ENCODE peak calls at places on chromosomes 2 and 18, in seven cellular contexts. G is PC-9, S is brain microvascular endothelial cell, H is MM.1S, V is DND-41, D is fibroblast of villous mesenchyme, I is PC-3. Z is an unnamed sample.

GRCh38 chr2:47488870-47489584 is 86.1 kb downstream of the MSH2 start:
- DNase-seq in G (peak), S (peak), H (no peak), V (peak), D (peak), I (peak), Z (no peak)

GRCh38 chr18:57146956-57147636 is at the start of gene BOD1L2:
- DNase-seq in G (no peak), S (no peak), H (no peak), V (no peak), D (no peak), I (no peak), Z (no peak)

GRCh38 chr2:64652231-64653173 is 1.2 kb downstream of the SERTAD2 start:
- DNase-seq in G (peak), S (no peak), H (peak), V (peak), D (peak), I (peak), Z (no peak)

GRCh38 chr18:23835506-23835905 is 146.3 kb downstream of the LAMA3 start:
- DNase-seq in G (no peak), S (no peak), H (no peak), V (no peak), D (peak), I (no peak), Z (no peak)

GRCh38 chr18:25685088-25685487 is 333.1 kb upstream of the ZNF521 start:
- DNase-seq in G (no peak), S (no peak), H (no peak), V (no peak), D (no peak), I (no peak), Z (no peak)

GRCh38 chr2:118474151-118474561 is 373.3 kb downstream of the EN1 start:
- DNase-seq in G (no peak), S (no peak), H (no peak), V (no peak), D (no peak), I (no peak), Z (no peak)

GRCh38 chr18:22149710-22150109 is 19.7 kb upstream of the GATA6 start:
- DNase-seq in G (no peak), S (no peak), H (no peak), V (no peak), D (no peak), I (no peak), Z (no peak)

GRCh38 chr2:39399570-39399969 is 37.5 kb downstream of the MAP4K3 start:
- DNase-seq in G (no peak), S (no peak), H (no peak), V (no peak), D (no peak), I (peak), Z (no peak)

GRCh38 chr2:199463708-199464613 is 6.2 kb upstream of the SATB2 start:
- DNase-seq in G (no peak), S (no peak), H (no peak), V (no peak), D (no peak), I (no peak), Z (no peak)

GRCh38 chr2:121005512-121005911 is 269.8 kb downstream of the GLI2 start:
- DNase-seq in G (no peak), S (no peak), H (no peak), V (no peak), D (no peak), I (no peak), Z (no peak)

GRCh38 chr2:5148392-5149085 is 543.6 kb upstream of the SOX11 start:
- DNase-seq in G (no peak), S (no peak), H (no peak), V (no peak), D (no peak), I (peak), Z (no peak)

GRCh38 chr18:57772387-57772799 is 30.7 kb downstream of the ATP8B1 start:
- DNase-seq in G (peak), S (no peak), H (no peak), V (no peak), D (no peak), I (peak), Z (no peak)

GRCh38 chr2:42562474-42563144 is 5.8 kb upstream of the MTA3 start:
- DNase-seq in G (peak), S (no peak), H (no peak), V (no peak), D (no peak), I (peak), Z (no peak)

GRCh38 chr2:39530423-39530866 is 93.4 kb upstream of the MAP4K3 start:
- DNase-seq in G (no peak), S (peak), H (no peak), V (no peak), D (peak), I (peak), Z (no peak)

GRCh38 chr2:172181840-172182239 is 79.1 kb upstream of the DLX2 start:
- DNase-seq in G (no peak), S (no peak), H (no peak), V (no peak), D (no peak), I (no peak), Z (no peak)

GRCh38 chr2:162029287-162029901 is 44.6 kb downstream of the DPP4 start:
- DNase-seq in G (no peak), S (no peak), H (no peak), V (peak), D (peak), I (peak), Z (no peak)

GRCh38 chr18:48949051-48949605 is 1.6 kb downstream of the SMAD7 start:
- DNase-seq in G (peak), S (no peak), H (peak), V (no peak), D (peak), I (peak), Z (no peak)

GRCh38 chr18:525066-525797 is 24.7 kb upstream of the COLEC12 start:
- DNase-seq in G (no peak), S (peak), H (no peak), V (no peak), D (peak), I (peak), Z (no peak)

GRCh38 chr2:108612514-108613183 is 78.4 kb downstream of the LIMS1 start:
- DNase-seq in G (no peak), S (no peak), H (peak), V (no peak), D (no peak), I (no peak), Z (no peak)

GRCh38 chr18:76592096-76592495 is 97.1 kb upstream of the ZNF516 start:
- DNase-seq in G (no peak), S (no peak), H (no peak), V (no peak), D (no peak), I (no peak), Z (no peak)

GRCh38 chr2:25197336-25198208 is 29.2 kb upstream of the POMC start:
- DNase-seq in G (no peak), S (no peak), H (no peak), V (no peak), D (peak), I (no peak), Z (no peak)

GRCh38 chr2:143802242-143802641 is 673.0 kb downstream of the ARHGAP15 start:
- DNase-seq in G (peak), S (peak), H (no peak), V (no peak), D (peak), I (peak), Z (no peak)

GRCh38 chr2:64313311-64313710 is 140.7 kb upstream of the LGALSL start:
- DNase-seq in G (no peak), S (no peak), H (no peak), V (no peak), D (no peak), I (no peak), Z (no peak)

GRCh38 chr18:1929720-1930119 is 641.6 kb downstream of the METTL4 start:
- DNase-seq in G (no peak), S (no peak), H (no peak), V (no peak), D (no peak), I (no peak), Z (no peak)

GRCh38 chr2:40224321-40224720 is 227.6 kb downstream of the SLC8A1 start:
- DNase-seq in G (no peak), S (no peak), H (no peak), V (no peak), D (no peak), I (no peak), Z (no peak)

GRCh38 chr2:40160730-40161129 is 291.2 kb downstream of the SLC8A1 start:
- DNase-seq in G (no peak), S (no peak), H (peak), V (no peak), D (peak), I (no peak), Z (no peak)

GRCh38 chr2:108182489-108182888 is 57.3 kb upstream of the SULT1C3 start:
- DNase-seq in G (no peak), S (peak), H (peak), V (peak), D (peak), I (peak), Z (no peak)

GRCh38 chr2:188189356-188189755 is 102.3 kb upstream of the GULP1 start:
- DNase-seq in G (no peak), S (peak), H (no peak), V (no peak), D (no peak), I (peak), Z (no peak)

GRCh38 chr2:72035518-72036172 is 112.0 kb downstream of the CYP26B1 start:
- DNase-seq in G (no peak), S (peak), H (no peak), V (no peak), D (peak), I (no peak), Z (no peak)

GRCh38 chr2:52810460-52810859 is 957.1 kb upstream of the CHAC2 start:
- DNase-seq in G (no peak), S (peak), H (peak), V (no peak), D (peak), I (peak), Z (no peak)
- TF ChIP-seq CTCF in G (peak), S (peak), H (peak), V (peak), D (peak), I (peak), Z (no peak)

DNA sequence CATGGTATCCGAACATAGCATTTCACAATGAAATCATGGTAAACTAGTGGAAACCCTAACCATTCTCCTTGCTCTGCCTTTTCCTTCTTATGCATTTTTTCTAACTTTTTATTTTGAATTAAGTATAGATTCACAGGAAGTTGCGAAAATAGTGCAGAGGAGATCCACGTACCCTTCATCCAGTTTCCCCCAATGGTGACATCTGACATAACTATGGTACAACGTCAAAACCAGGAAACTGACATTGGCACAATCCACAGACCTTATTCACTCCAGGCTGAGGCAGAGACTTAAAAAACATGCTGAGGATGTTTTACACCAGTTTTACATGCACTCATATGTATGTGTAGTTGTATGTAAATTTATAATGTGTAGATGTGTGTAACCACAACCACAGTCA is 38.2 kb downstream of the AAK1 start:
- DNase-seq in G (no peak), S (no peak), H (no peak), V (no peak), D (no peak), I (no peak), Z (no peak)
- TF ChIP-seq CTCF in G (no peak), S (no peak), H (no peak), V (no peak), D (no peak), I (no peak), Z (no peak)

GRCh38 chr18:74294526-74294925 is 2.8 kb upstream of the CYB5A start:
- DNase-seq in G (no peak), S (no peak), H (no peak), V (no peak), D (no peak), I (no peak), Z (no peak)

GRCh38 chr18:74289946-74290478 is 1.8 kb downstream of the CYB5A start:
- DNase-seq in G (no peak), S (no peak), H (no peak), V (no peak), D (no peak), I (peak), Z (no peak)

GRCh38 chr18:74290831-74291770 is 662 bp downstream of the CYB5A start:
- DNase-seq in G (peak), S (no peak), H (no peak), V (no peak), D (no peak), I (peak), Z (peak)

GRCh38 chr18:74292541-74292858 is 737 bp upstream of the CYB5A start:
- DNase-seq in G (no peak), S (no peak), H (no peak), V (no peak), D (no peak), I (no peak), Z (no peak)

GRCh38 chr18:74291771-74292540 is at the start of gene CYB5A:
- DNase-seq in G (peak), S (peak), H (peak), V (peak), D (peak), I (peak), Z (peak)
- TF ChIP-seq CTCF in G (peak), S (peak), H (peak), V (peak), D (no peak), I (no peak), Z (no peak)

GRCh38 chr2:140246058-140246457 is 1465.9 kb upstream of the NXPH2 start:
- DNase-seq in G (no peak), S (no peak), H (no peak), V (no peak), D (no peak), I (no peak), Z (no peak)
- TF ChIP-seq CTCF in G (no peak), S (no peak), H (no peak), V (no peak), D (no peak), I (no peak), Z (no peak)

GRCh38 chr2:55063713-55064323 is 13.6 kb upstream of the RTN4 start:
- DNase-seq in G (no peak), S (no peak), H (peak), V (peak), D (no peak), I (no peak), Z (no peak)
- TF ChIP-seq CTCF in G (no peak), S (peak), H (peak), V (peak), D (peak), I (no peak), Z (no peak)

Z was measured in mesothelial cell of epicardium.